ENCODE peak calls at places on chromosome 4, in nine cellular contexts. One of them, this sample, is unnamed.

GRCh38 chr4:3399277-3400194 is 42.2 kb upstream of the HGFAC start:
- DNase-seq in G401: peak; percentile 86
- DNase-seq in left ventricle myocardium inferior: peak; percentile 21
- DNase-seq in iris pigment epithelial cell: peak; percentile 62
- DNase-seq in hypothalamus: no peak
- DNase-seq in MG63: peak; percentile 44
- DNase-seq in transverse colon: no peak
- DNase-seq in GM18507: no peak
- DNase-seq in HS-5: no peak
- DNase-seq in this sample: no peak

GRCh38 chr4:37383579-37384229 is 139.2 kb downstream of the NWD2 start:
- DNase-seq in G401: peak; percentile 15
- DNase-seq in left ventricle myocardium inferior: no peak
- DNase-seq in iris pigment epithelial cell: peak; percentile 15
- DNase-seq in hypothalamus: no peak
- DNase-seq in MG63: no peak
- DNase-seq in transverse colon: peak; percentile 15
- DNase-seq in GM18507: no peak
- DNase-seq in HS-5: no peak
- DNase-seq in this sample: no peak

GRCh38 chr4:104352211-104352610 is 142.5 kb downstream of the CXXC4 start:
- DNase-seq in G401: no peak
- DNase-seq in left ventricle myocardium inferior: no peak
- DNase-seq in iris pigment epithelial cell: no peak
- DNase-seq in hypothalamus: no peak
- DNase-seq in MG63: no peak
- DNase-seq in transverse colon: no peak
- DNase-seq in GM18507: no peak
- DNase-seq in HS-5: no peak
- DNase-seq in this sample: no peak

GRCh38 chr4:10734697-10735096 is 50.1 kb upstream of the CLNK start:
- DNase-seq in G401: no peak
- DNase-seq in left ventricle myocardium inferior: no peak
- DNase-seq in iris pigment epithelial cell: no peak
- DNase-seq in hypothalamus: no peak
- DNase-seq in MG63: no peak
- DNase-seq in transverse colon: no peak
- DNase-seq in GM18507: no peak
- DNase-seq in HS-5: no peak
- DNase-seq in this sample: no peak

GRCh38 chr4:35459045-35459444 is 785.3 kb downstream of the ARAP2 start:
- DNase-seq in G401: no peak
- DNase-seq in left ventricle myocardium inferior: no peak
- DNase-seq in iris pigment epithelial cell: no peak
- DNase-seq in hypothalamus: no peak
- DNase-seq in MG63: no peak
- DNase-seq in transverse colon: no peak
- DNase-seq in GM18507: no peak
- DNase-seq in HS-5: no peak
- DNase-seq in this sample: no peak

GRCh38 chr4:160299608-160300007 is 1196.7 kb downstream of the RAPGEF2 start:
- DNase-seq in G401: no peak
- DNase-seq in left ventricle myocardium inferior: no peak
- DNase-seq in iris pigment epithelial cell: no peak
- DNase-seq in hypothalamus: no peak
- DNase-seq in MG63: no peak
- DNase-seq in transverse colon: no peak
- DNase-seq in GM18507: no peak
- DNase-seq in HS-5: no peak
- DNase-seq in this sample: no peak

GRCh38 chr4:138891610-138892009 is 124.0 kb upstream of the NOCT start:
- DNase-seq in G401: no peak
- DNase-seq in left ventricle myocardium inferior: no peak
- DNase-seq in iris pigment epithelial cell: peak; percentile 17
- DNase-seq in hypothalamus: no peak
- DNase-seq in MG63: no peak
- DNase-seq in transverse colon: no peak
- DNase-seq in GM18507: no peak
- DNase-seq in HS-5: no peak
- DNase-seq in this sample: no peak

GRCh38 chr4:169314906-169315305 is 44.1 kb upstream of the SH3RF1 start:
- DNase-seq in G401: peak; percentile 4
- DNase-seq in left ventricle myocardium inferior: peak; percentile 79
- DNase-seq in iris pigment epithelial cell: peak; percentile 70
- DNase-seq in hypothalamus: peak; percentile 8
- DNase-seq in MG63: no peak
- DNase-seq in transverse colon: peak; percentile 93
- DNase-seq in GM18507: no peak
- DNase-seq in HS-5: peak; percentile 39
- DNase-seq in this sample: no peak

GRCh38 chr4:8362483-8362882 is 78.0 kb downstream of the ACOX3 start:
- DNase-seq in G401: no peak
- DNase-seq in left ventricle myocardium inferior: no peak
- DNase-seq in iris pigment epithelial cell: no peak
- DNase-seq in hypothalamus: no peak
- DNase-seq in MG63: no peak
- DNase-seq in transverse colon: no peak
- DNase-seq in GM18507: no peak
- DNase-seq in HS-5: no peak
- DNase-seq in this sample: no peak

GRCh38 chr4:184684491-184685189 is 35.1 kb downstream of the PRIMPOL start:
- DNase-seq in G401: no peak
- DNase-seq in left ventricle myocardium inferior: no peak
- DNase-seq in iris pigment epithelial cell: peak; percentile 74
- DNase-seq in hypothalamus: no peak
- DNase-seq in MG63: no peak
- DNase-seq in transverse colon: no peak
- DNase-seq in GM18507: no peak
- DNase-seq in HS-5: no peak
- DNase-seq in this sample: no peak

GRCh38 chr4:174056959-174057358 is 226.5 kb downstream of the FBXO8 start:
- DNase-seq in G401: no peak
- DNase-seq in left ventricle myocardium inferior: no peak
- DNase-seq in iris pigment epithelial cell: no peak
- DNase-seq in hypothalamus: no peak
- DNase-seq in MG63: no peak
- DNase-seq in transverse colon: no peak
- DNase-seq in GM18507: no peak
- DNase-seq in HS-5: no peak
- DNase-seq in this sample: no peak

GRCh38 chr4:69881173-69881773 is 21.3 kb upstream of the SULT1E1 start:
- DNase-seq in G401: peak; percentile 16
- DNase-seq in left ventricle myocardium inferior: no peak
- DNase-seq in iris pigment epithelial cell: peak; percentile 65
- DNase-seq in hypothalamus: no peak
- DNase-seq in MG63: peak; percentile 1
- DNase-seq in transverse colon: peak; percentile 17
- DNase-seq in GM18507: peak; percentile 8
- DNase-seq in HS-5: peak; percentile 11
- DNase-seq in this sample: no peak

GRCh38 chr4:2219233-2219760 is 22.6 kb downstream of the HAUS3 start:
- DNase-seq in G401: peak; percentile 73
- DNase-seq in left ventricle myocardium inferior: no peak
- DNase-seq in iris pigment epithelial cell: no peak
- DNase-seq in hypothalamus: no peak
- DNase-seq in MG63: no peak
- DNase-seq in transverse colon: no peak
- DNase-seq in GM18507: no peak
- DNase-seq in HS-5: no peak
- DNase-seq in this sample: no peak

GRCh38 chr4:181855307-181855706 is 387.9 kb upstream of the TENM3 start:
- DNase-seq in G401: no peak
- DNase-seq in left ventricle myocardium inferior: no peak
- DNase-seq in iris pigment epithelial cell: no peak
- DNase-seq in hypothalamus: no peak
- DNase-seq in MG63: no peak
- DNase-seq in transverse colon: no peak
- DNase-seq in GM18507: no peak
- DNase-seq in HS-5: no peak
- DNase-seq in this sample: no peak

GRCh38 chr4:5874811-5875465 is 17.9 kb downstream of the CRMP1 start:
- DNase-seq in G401: peak; percentile 95
- DNase-seq in left ventricle myocardium inferior: no peak
- DNase-seq in iris pigment epithelial cell: peak; percentile 4
- DNase-seq in hypothalamus: no peak
- DNase-seq in MG63: peak; percentile 69
- DNase-seq in transverse colon: no peak
- DNase-seq in GM18507: no peak
- DNase-seq in HS-5: no peak
- DNase-seq in this sample: no peak

GRCh38 chr4:82469776-82470345 is 39.5 kb downstream of the ENOPH1 start:
- DNase-seq in G401: no peak
- DNase-seq in left ventricle myocardium inferior: no peak
- DNase-seq in iris pigment epithelial cell: peak; percentile 75
- DNase-seq in hypothalamus: no peak
- DNase-seq in MG63: no peak
- DNase-seq in transverse colon: no peak
- DNase-seq in GM18507: no peak
- DNase-seq in HS-5: peak; percentile 14
- DNase-seq in this sample: no peak

GRCh38 chr4:110518889-110519490 is 43.0 kb downstream of the ENPEP start:
- DNase-seq in G401: peak; percentile 22
- DNase-seq in left ventricle myocardium inferior: no peak
- DNase-seq in iris pigment epithelial cell: no peak
- DNase-seq in hypothalamus: no peak
- DNase-seq in MG63: no peak
- DNase-seq in transverse colon: peak; percentile 14
- DNase-seq in GM18507: no peak
- DNase-seq in HS-5: no peak
- DNase-seq in this sample: no peak

GRCh38 chr4:33160126-33160525 is 2440.0 kb downstream of the PCDH7 start:
- DNase-seq in G401: no peak
- DNase-seq in left ventricle myocardium inferior: no peak
- DNase-seq in iris pigment epithelial cell: peak; percentile 13
- DNase-seq in hypothalamus: no peak
- DNase-seq in MG63: peak; percentile 2
- DNase-seq in transverse colon: no peak
- DNase-seq in GM18507: no peak
- DNase-seq in HS-5: peak; percentile 18
- DNase-seq in this sample: no peak

GRCh38 chr4:56468097-56468422 is 643 bp downstream of the SRP72 start:
- DNase-seq in G401: peak; percentile 74
- DNase-seq in left ventricle myocardium inferior: no peak
- DNase-seq in iris pigment epithelial cell: peak; percentile 48
- DNase-seq in hypothalamus: no peak
- DNase-seq in MG63: peak; percentile 27
- DNase-seq in transverse colon: peak; percentile 50
- DNase-seq in GM18507: no peak
- DNase-seq in HS-5: no peak
- DNase-seq in this sample: peak; percentile 13

GRCh38 chr4:184237612-184238011 is 19.9 kb upstream of the ENPP6 start:
- DNase-seq in G401: no peak
- DNase-seq in left ventricle myocardium inferior: no peak
- DNase-seq in iris pigment epithelial cell: peak; percentile 8
- DNase-seq in hypothalamus: no peak
- DNase-seq in MG63: no peak
- DNase-seq in transverse colon: no peak
- DNase-seq in GM18507: no peak
- DNase-seq in HS-5: no peak
- DNase-seq in this sample: no peak

GRCh38 chr4:165537028-165537648 is 158.3 kb downstream of the CPE start:
- DNase-seq in G401: peak; percentile 78
- DNase-seq in left ventricle myocardium inferior: no peak
- DNase-seq in iris pigment epithelial cell: peak; percentile 50
- DNase-seq in hypothalamus: no peak
- DNase-seq in MG63: no peak
- DNase-seq in transverse colon: no peak
- DNase-seq in GM18507: no peak
- DNase-seq in HS-5: peak; percentile 24
- DNase-seq in this sample: no peak

GRCh38 chr4:141290771-141291170 is 70.1 kb downstream of the ZNF330 start:
- DNase-seq in G401: no peak
- DNase-seq in left ventricle myocardium inferior: no peak
- DNase-seq in iris pigment epithelial cell: no peak
- DNase-seq in hypothalamus: no peak
- DNase-seq in MG63: no peak
- DNase-seq in transverse colon: no peak
- DNase-seq in GM18507: no peak
- DNase-seq in HS-5: no peak
- DNase-seq in this sample: no peak

GRCh38 chr4:56752985-56753384 is 68.5 kb downstream of the SPINK2 start:
- DNase-seq in G401: peak; percentile 7
- DNase-seq in left ventricle myocardium inferior: no peak
- DNase-seq in iris pigment epithelial cell: no peak
- DNase-seq in hypothalamus: no peak
- DNase-seq in MG63: no peak
- DNase-seq in transverse colon: peak; percentile 63
- DNase-seq in GM18507: no peak
- DNase-seq in HS-5: no peak
- DNase-seq in this sample: no peak

GRCh38 chr4:172680701-172681100 is 487.9 kb upstream of the GALNT7 start:
- DNase-seq in G401: no peak
- DNase-seq in left ventricle myocardium inferior: no peak
- DNase-seq in iris pigment epithelial cell: peak; percentile 10
- DNase-seq in hypothalamus: no peak
- DNase-seq in MG63: no peak
- DNase-seq in transverse colon: no peak
- DNase-seq in GM18507: no peak
- DNase-seq in HS-5: no peak
- DNase-seq in this sample: no peak

GRCh38 chr4:6208416-6208815 is 8.1 kb upstream of the JAKMIP1 start:
- DNase-seq in G401: no peak
- DNase-seq in left ventricle myocardium inferior: no peak
- DNase-seq in iris pigment epithelial cell: no peak
- DNase-seq in hypothalamus: no peak
- DNase-seq in MG63: no peak
- DNase-seq in transverse colon: no peak
- DNase-seq in GM18507: no peak
- DNase-seq in HS-5: no peak
- DNase-seq in this sample: no peak

GRCh38 chr4:123114915-123115756 is 192.7 kb upstream of the NUDT6 start:
- DNase-seq in G401: no peak
- DNase-seq in left ventricle myocardium inferior: no peak
- DNase-seq in iris pigment epithelial cell: no peak
- DNase-seq in hypothalamus: no peak
- DNase-seq in MG63: no peak
- DNase-seq in transverse colon: no peak
- DNase-seq in GM18507: no peak
- DNase-seq in HS-5: no peak
- DNase-seq in this sample: no peak

GRCh38 chr4:33395731-33396485 is 2675.7 kb downstream of the PCDH7 start:
- DNase-seq in G401: no peak
- DNase-seq in left ventricle myocardium inferior: no peak
- DNase-seq in iris pigment epithelial cell: peak; percentile 0
- DNase-seq in hypothalamus: no peak
- DNase-seq in MG63: no peak
- DNase-seq in transverse colon: no peak
- DNase-seq in GM18507: no peak
- DNase-seq in HS-5: no peak
- DNase-seq in this sample: no peak

GRCh38 chr4:174503079-174503724 is 19.1 kb downstream of the HPGD start:
- DNase-seq in G401: no peak
- DNase-seq in left ventricle myocardium inferior: no peak
- DNase-seq in iris pigment epithelial cell: no peak
- DNase-seq in hypothalamus: no peak
- DNase-seq in MG63: peak; percentile 61
- DNase-seq in transverse colon: peak; percentile 53
- DNase-seq in GM18507: no peak
- DNase-seq in HS-5: no peak
- DNase-seq in this sample: no peak

GRCh38 chr4:85952518-85952917 is 407.3 kb downstream of the MAPK10 start:
- DNase-seq in G401: no peak
- DNase-seq in left ventricle myocardium inferior: no peak
- DNase-seq in iris pigment epithelial cell: peak; percentile 81
- DNase-seq in hypothalamus: no peak
- DNase-seq in MG63: no peak
- DNase-seq in transverse colon: no peak
- DNase-seq in GM18507: no peak
- DNase-seq in HS-5: no peak
- DNase-seq in this sample: no peak

This sample was measured in GM12878.